ENCODE peak calls at places on chromosomes 5 and 9, in ten cellular contexts. T, V, Z, N, H, O, A, X, E and P are unnamed samples.

GRCh38 chr9:100933656-100934055 is 94.9 kb upstream of the PLPPR1 start:
- DNase-seq in T (no peak), V (no peak), Z (no peak), N (peak), H (no peak), O (no peak), A (no peak), X (no peak), E (no peak), P (no peak)

GRCh38 chr5:134003957-134004625 is 684 bp downstream of the VDAC1 start:
- DNase-seq in T (no peak), V (no peak), Z (peak), N (peak), H (peak), O (peak), A (no peak), X (peak), E (peak), P (no peak)

GRCh38 chr5:156526081-156527017 is 199.4 kb downstream of the SGCD start:
- DNase-seq in T (no peak), V (no peak), Z (no peak), N (no peak), H (no peak), O (no peak), A (no peak), X (no peak), E (no peak), P (no peak)

GRCh38 chr5:170533383-170533782 is 29.6 kb downstream of the KCNIP1 start:
- DNase-seq in T (no peak), V (no peak), Z (no peak), N (no peak), H (no peak), O (no peak), A (no peak), X (no peak), E (no peak), P (no peak)

GRCh38 chr5:5810461-5810860 is 388.0 kb downstream of the ICE1 start:
- DNase-seq in T (no peak), V (no peak), Z (no peak), N (no peak), H (no peak), O (no peak), A (no peak), X (no peak), E (no peak), P (no peak)

GRCh38 chr5:65451436-65451835 is 30.3 kb downstream of the ADAMTS6 start:
- DNase-seq in T (no peak), V (no peak), Z (peak), N (peak), H (no peak), O (no peak), A (no peak), X (no peak), E (no peak), P (no peak)

GRCh38 chr5:160312139-160312959 is at the start of gene CCNJL:
- DNase-seq in T (no peak), V (peak), Z (peak), N (peak), H (peak), O (peak), A (peak), X (peak), E (peak), P (no peak)

GRCh38 chr5:145903113-145903512 is 30.3 kb upstream of the GRXCR2 start:
- DNase-seq in T (no peak), V (peak), Z (no peak), N (no peak), H (no peak), O (no peak), A (no peak), X (no peak), E (no peak), P (no peak)

GRCh38 chr5:56759521-56759920 is 55.8 kb upstream of the MAP3K1 start:
- DNase-seq in T (no peak), V (no peak), Z (no peak), N (no peak), H (no peak), O (no peak), A (no peak), X (no peak), E (no peak), P (no peak)